ENCODE peak calls at places on chromosome 19, in seven cellular contexts. U is AG04450; C is activated T-helper 1 cell treated with anti-CD3 and anti-CD28 coated beads, Interleukin-2, amount 50 U/mL, for 16 hours; D is NT2/D1; B is thoracic aorta; J is endothelial cell; I is non-pigmented ciliary epithelial cell. S is an unnamed sample.

GRCh38 chr19:12872941-12873890 is 8.0 kb downstream of the DNASE2 start:
- DNase-seq in U (no peak), C (no peak), D (peak), B (no peak), J (no peak), I (no peak), S (no peak)

GRCh38 chr19:52398091-52398461 is 427 bp downstream of the ZNF528 start:
- DNase-seq in U (no peak), C (no peak), D (peak), B (no peak), J (no peak), I (no peak), S (no peak)

GRCh38 chr19:35079826-35080225 is 35.8 kb upstream of the FXYD3 start:
- DNase-seq in U (no peak), C (no peak), D (no peak), B (no peak), J (no peak), I (no peak), S (no peak)

GRCh38 chr19:51521357-51521756 is 10.1 kb downstream of the SIGLEC6 start:
- DNase-seq in U (no peak), C (no peak), D (no peak), B (no peak), J (no peak), I (no peak), S (no peak)

GRCh38 chr19:33071887-33072286 is 7.2 kb upstream of the RHPN2 start:
- DNase-seq in U (no peak), C (no peak), D (no peak), B (no peak), J (no peak), I (no peak), S (no peak)

GRCh38 chr19:1055886-1056620 is 10.9 kb upstream of the ARHGAP45 start:
- DNase-seq in U (no peak), C (no peak), D (no peak), B (no peak), J (no peak), I (no peak), S (no peak)

GRCh38 chr19:3969435-3970312 is 1.2 kb downstream of the DAPK3 start:
- DNase-seq in U (peak), C (no peak), D (peak), B (no peak), J (peak), I (no peak), S (no peak)

GRCh38 chr19:36819130-36819630 is 19.0 kb downstream of the ZNF790 start:
- DNase-seq in U (no peak), C (no peak), D (no peak), B (no peak), J (no peak), I (no peak), S (no peak)

GRCh38 chr19:38228491-38229439 is 4.7 kb upstream of the DPF1 start:
- DNase-seq in U (no peak), C (no peak), D (no peak), B (no peak), J (no peak), I (no peak), S (no peak)

GRCh38 chr19:37953125-37953524 is 46.1 kb downstream of the SIPA1L3 start:
- DNase-seq in U (no peak), C (no peak), D (no peak), B (no peak), J (no peak), I (no peak), S (no peak)

GRCh38 chr19:16433986-16434385 is 37.8 kb downstream of the EPS15L1 start:
- DNase-seq in U (no peak), C (no peak), D (no peak), B (no peak), J (no peak), I (no peak), S (no peak)

GRCh38 chr19:18788782-18789421 is 2.2 kb downstream of the COMP start:
- DNase-seq in U (no peak), C (no peak), D (no peak), B (no peak), J (no peak), I (no peak), S (no peak)

GRCh38 chr19:4652075-4652474 is 12.8 kb downstream of the TNFAIP8L1 start:
- DNase-seq in U (no peak), C (no peak), D (no peak), B (no peak), J (no peak), I (no peak), S (no peak)

GRCh38 chr19:12202250-12202649 is 39.4 kb downstream of the ZNF136 start:
- DNase-seq in U (no peak), C (peak), D (peak), B (no peak), J (no peak), I (no peak), S (no peak)

GRCh38 chr19:38519168-38519567 is 85.7 kb downstream of the RYR1 start:
- DNase-seq in U (no peak), C (no peak), D (no peak), B (no peak), J (no peak), I (no peak), S (no peak)

GRCh38 chr19:18768997-18769891 is 21.9 kb downstream of the COMP start:
- DNase-seq in U (no peak), C (no peak), D (no peak), B (no peak), J (no peak), I (no peak), S (no peak)

GRCh38 chr19:10744848-10745293 is 27.0 kb downstream of the DNM2 start:
- DNase-seq in U (no peak), C (no peak), D (no peak), B (no peak), J (no peak), I (no peak), S (no peak)

GRCh38 chr19:30482956-30483355 is 110.8 kb downstream of the ZNF536 start:
- DNase-seq in U (no peak), C (no peak), D (no peak), B (no peak), J (no peak), I (no peak), S (no peak)

GRCh38 chr19:55189424-55189823 is 9.3 kb upstream of the SYT5 start:
- DNase-seq in U (peak), C (no peak), D (no peak), B (no peak), J (no peak), I (peak), S (no peak)

GRCh38 chr19:48341006-48341405 is 15.7 kb downstream of the EMP3 start:
- DNase-seq in U (no peak), C (no peak), D (no peak), B (no peak), J (no peak), I (no peak), S (no peak)

GRCh38 chr19:57191141-57192063 is at the start of gene ZNF264:
- DNase-seq in U (peak), C (peak), D (no peak), B (peak), J (peak), I (peak), S (peak)

GRCh38 chr19:4508698-4509097 is 9.6 kb downstream of the PLIN4 start:
- DNase-seq in U (no peak), C (no peak), D (no peak), B (no peak), J (no peak), I (no peak), S (no peak)

GRCh38 chr19:30543243-30543945 is 171.2 kb downstream of the ZNF536 start:
- DNase-seq in U (no peak), C (no peak), D (no peak), B (no peak), J (no peak), I (no peak), S (no peak)

GRCh38 chr19:4375620-4376228 is 24.6 kb downstream of the SH3GL1 start:
- DNase-seq in U (no peak), C (no peak), D (no peak), B (no peak), J (no peak), I (no peak), S (no peak)

GRCh38 chr19:4830332-4830731 is 1.2 kb downstream of the TICAM1 start:
- DNase-seq in U (no peak), C (no peak), D (no peak), B (no peak), J (no peak), I (no peak), S (no peak)

GRCh38 chr19:35843676-35844481 is 8.4 kb downstream of the NPHS1 start:
- DNase-seq in U (no peak), C (no peak), D (no peak), B (no peak), J (no peak), I (no peak), S (no peak)

GRCh38 chr19:37309834-37310575 is 60.9 kb upstream of the ZNF527 start:
- DNase-seq in U (no peak), C (no peak), D (no peak), B (no peak), J (no peak), I (no peak), S (no peak)

GRCh38 chr19:18995804-18996241 is 37.5 kb downstream of the SUGP2 start:
- DNase-seq in U (peak), C (no peak), D (peak), B (no peak), J (peak), I (peak), S (no peak)

GRCh38 chr19:46661735-46662592 is 982 bp upstream of the DACT3 start:
- DNase-seq in U (peak), C (peak), D (peak), B (no peak), J (peak), I (peak), S (peak)